ENCODE peak calls at places on chromosomes 13 and 19, in four cellular contexts. One of them, this sample, is unnamed.

GRCh38 chr19:46494115-46494935 is 1.3 kb downstream of the PNMA8B start:
- DNase-seq in HL-60: no peak
- DNase-seq in GM12878: no peak
- DNase-seq in K562: no peak
- DNase-seq in this sample: no peak

GRCh38 chr19:48745208-48745995 is 1.3 kb downstream of the IZUMO1 start:
- DNase-seq in K562: peak; percentile 63
- DNase-seq in GM12878: no peak
- DNase-seq in HL-60: no peak
- DNase-seq in this sample: peak; percentile 57

GRCh38 chr19:31629936-31630335 is 280.7 kb upstream of the TSHZ3 start:
- DNase-seq in HL-60: no peak
- DNase-seq in K562: no peak
- DNase-seq in GM12878: no peak
- DNase-seq in this sample: no peak

GRCh38 chr19:709196-709964 is 645 bp downstream of the PALM start:
- DNase-seq in HL-60: no peak
- DNase-seq in K562: no peak
- DNase-seq in GM12878: no peak
- DNase-seq in this sample: no peak

GRCh38 chr19:29672933-29673336 is 7.7 kb downstream of the PLEKHF1 start:
- DNase-seq in K562: no peak
- DNase-seq in GM12878: peak; percentile 69
- DNase-seq in HL-60: no peak
- DNase-seq in this sample: no peak

GRCh38 chr13:32021785-32022184 is 9.8 kb upstream of the FRY start:
- DNase-seq in K562: no peak
- DNase-seq in HL-60: no peak
- DNase-seq in GM12878: no peak
- DNase-seq in this sample: no peak

GRCh38 chr19:47351545-47351944 is 2.4 kb downstream of the DHX34 start:
- DNase-seq in K562: no peak
- DNase-seq in GM12878: no peak
- DNase-seq in HL-60: no peak
- DNase-seq in this sample: no peak

GRCh38 chr19:15538774-15539173 is 30.4 kb downstream of the CYP4F22 start:
- DNase-seq in GM12878: no peak
- DNase-seq in HL-60: no peak
- DNase-seq in K562: no peak
- DNase-seq in this sample: no peak

GRCh38 chr19:18023596-18024212 is 15.7 kb downstream of the ARRDC2 start:
- DNase-seq in GM12878: no peak
- DNase-seq in K562: peak; percentile 50
- DNase-seq in HL-60: peak; percentile 75
- DNase-seq in this sample: no peak

GRCh38 chr19:15418112-15418587 is 638 bp downstream of the AKAP8L start:
- DNase-seq in HL-60: no peak
- DNase-seq in GM12878: no peak
- DNase-seq in K562: no peak
- DNase-seq in this sample: no peak

GRCh38 chr13:51101636-51102218 is 9.3 kb downstream of the C13orf42 start:
- DNase-seq in K562: no peak
- DNase-seq in HL-60: no peak
- DNase-seq in GM12878: no peak
- DNase-seq in this sample: no peak

GRCh38 chr13:96967248-96967745 is 27.0 kb downstream of the OXGR1 start:
- DNase-seq in K562: peak; percentile 54
- DNase-seq in HL-60: no peak
- DNase-seq in GM12878: no peak
- DNase-seq in this sample: no peak

GRCh38 chr19:11480081-11480926 is 542 bp downstream of the ELAVL3 start:
- DNase-seq in GM12878: no peak
- DNase-seq in K562: peak; percentile 5
- DNase-seq in HL-60: no peak
- DNase-seq in this sample: no peak

GRCh38 chr13:50691176-50691681 is 152.3 kb downstream of the DLEU7 start:
- DNase-seq in HL-60: no peak
- DNase-seq in GM12878: no peak
- DNase-seq in K562: no peak
- DNase-seq in this sample: no peak

GRCh38 chr13:84255226-84255625 is 373.0 kb upstream of the SLITRK1 start:
- DNase-seq in HL-60: no peak
- DNase-seq in GM12878: no peak
- DNase-seq in K562: no peak
- DNase-seq in this sample: no peak

GRCh38 chr19:40806385-40807146 is 7.6 kb downstream of the EGLN2 start:
- DNase-seq in HL-60: no peak
- DNase-seq in GM12878: no peak
- DNase-seq in K562: peak; percentile 76
- DNase-seq in this sample: peak; percentile 90

GRCh38 chr13:27665761-27666160 is 44.1 kb downstream of the POLR1D start:
- DNase-seq in GM12878: no peak
- DNase-seq in K562: no peak
- DNase-seq in HL-60: no peak
- DNase-seq in this sample: no peak

GRCh38 chr19:13016245-13016627 is 21.0 kb downstream of the NFIX start:
- DNase-seq in GM12878: no peak
- DNase-seq in K562: no peak
- DNase-seq in HL-60: no peak
- DNase-seq in this sample: no peak
- TF ChIP-seq POLR2AphosphoS5 in GM12878: no peak
- TF ChIP-seq POLR2AphosphoS5 in K562: no peak
- TF ChIP-seq POLR2AphosphoS5 in HL-60: no peak
- TF ChIP-seq POLR2AphosphoS5 in this sample: no peak

DNA sequence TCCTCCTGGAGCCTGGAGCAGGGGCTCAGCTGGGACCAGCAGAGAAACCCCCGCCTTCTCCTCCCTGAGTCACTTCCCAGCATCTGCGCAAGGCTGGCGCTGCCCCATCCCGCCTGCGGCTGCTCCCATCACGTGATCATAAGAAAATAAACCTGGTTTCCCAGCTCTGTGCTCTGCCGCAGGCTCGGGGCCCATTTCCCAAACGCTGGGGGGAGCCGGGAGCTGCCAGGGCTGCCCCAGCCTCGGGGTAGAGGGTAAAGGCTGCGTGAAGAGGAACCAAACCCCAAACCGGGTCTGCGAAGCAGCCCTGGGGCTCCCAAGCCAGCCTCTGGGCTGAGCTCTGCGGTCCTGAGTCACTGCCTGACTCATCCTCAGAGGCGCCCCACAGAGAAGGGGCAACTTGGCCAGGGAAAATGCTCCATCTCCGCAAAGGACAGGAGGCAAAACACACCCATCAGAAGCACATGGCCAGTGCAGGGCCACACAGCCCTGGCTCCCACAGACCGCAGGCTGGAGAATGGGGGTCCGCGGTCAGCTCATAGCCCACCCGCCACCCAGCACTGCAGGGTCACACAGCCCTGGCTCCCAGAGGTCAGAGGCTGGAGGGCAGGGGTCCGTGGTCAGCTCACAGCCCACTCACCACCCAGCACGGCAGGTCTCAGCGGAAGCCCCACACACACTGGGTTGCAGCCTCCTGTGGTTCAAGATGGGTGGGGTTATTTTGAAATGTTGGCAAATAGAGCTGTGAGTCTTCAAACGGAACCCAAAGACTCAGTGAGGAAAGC is 67.1 kb downstream of the RASA3 start:
- DNase-seq in GM12878: no peak
- DNase-seq in K562: peak; percentile 67
- DNase-seq in HL-60: peak; percentile 95
- DNase-seq in this sample: no peak
- TF ChIP-seq SPI1 in GM12878: no peak
- TF ChIP-seq SPI1 in K562: no peak
- TF ChIP-seq SPI1 in HL-60: peak; percentile 30
- TF ChIP-seq SPI1 in this sample: no peak

GRCh38 chr13:112248406-112248760 is 127.8 kb upstream of the SPACA7 start:
- DNase-seq in K562: no peak
- DNase-seq in GM12878: no peak
- DNase-seq in HL-60: no peak
- DNase-seq in this sample: no peak

GRCh38 chr13:112245179-112245724 is 130.9 kb upstream of the SPACA7 start:
- DNase-seq in HL-60: no peak
- DNase-seq in K562: no peak
- DNase-seq in GM12878: no peak
- DNase-seq in this sample: no peak

GRCh38 chr13:112247471-112248405 is 128.4 kb upstream of the SPACA7 start:
- DNase-seq in HL-60: no peak
- DNase-seq in K562: no peak
- DNase-seq in GM12878: no peak
- DNase-seq in this sample: no peak

GRCh38 chr13:112245959-112246358 is 130.2 kb upstream of the SPACA7 start:
- DNase-seq in GM12878: no peak
- DNase-seq in K562: no peak
- DNase-seq in HL-60: no peak
- DNase-seq in this sample: no peak

DNA sequence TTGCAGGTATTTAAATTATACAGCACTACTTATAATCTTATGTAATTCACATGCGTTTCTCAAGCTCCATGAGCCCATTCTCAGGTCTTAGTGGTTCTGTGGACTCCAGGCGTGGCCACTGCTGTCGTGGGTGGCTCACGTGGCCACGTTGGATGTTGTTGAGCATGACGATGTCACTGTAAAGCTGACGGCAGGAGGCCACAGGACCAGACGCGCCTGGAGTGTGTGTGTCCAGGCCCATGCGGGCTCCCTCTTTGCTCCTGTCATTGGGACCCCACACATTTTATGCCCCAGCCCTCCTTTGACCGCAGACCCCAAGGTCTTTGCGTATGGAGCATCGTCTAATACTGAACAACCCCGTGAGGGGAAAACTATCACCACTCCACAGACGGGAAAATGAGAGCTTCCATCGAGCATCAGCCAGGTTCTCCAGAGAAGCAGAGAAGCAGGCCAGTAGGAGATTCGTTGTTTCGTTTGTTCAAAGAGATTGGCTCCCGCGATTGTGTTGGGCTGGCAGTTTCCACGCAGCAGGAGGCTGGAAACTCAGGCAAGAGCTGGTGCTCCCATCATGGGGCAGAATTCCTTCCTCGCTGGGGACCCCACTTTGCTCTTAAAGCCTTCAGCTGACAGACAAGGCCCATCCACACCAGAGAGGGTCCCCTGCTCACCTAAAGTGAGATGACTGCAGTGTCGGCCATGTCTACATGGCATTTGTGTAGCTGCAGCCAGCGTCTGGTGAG is 129.3 kb upstream of the SPACA7 start:
- DNase-seq in HL-60: no peak
- DNase-seq in K562: no peak
- DNase-seq in GM12878: no peak
- DNase-seq in this sample: no peak
- TF ChIP-seq POLR2AphosphoS5 in HL-60: no peak
- TF ChIP-seq POLR2AphosphoS5 in K562: no peak
- TF ChIP-seq POLR2AphosphoS5 in GM12878: no peak
- TF ChIP-seq POLR2AphosphoS5 in this sample: no peak

GRCh38 chr13:111900390-111901180 is 166.4 kb upstream of the SOX1 start:
- DNase-seq in GM12878: no peak
- DNase-seq in K562: no peak
- DNase-seq in HL-60: no peak
- DNase-seq in this sample: no peak
- TF ChIP-seq SPI1 in GM12878: no peak
- TF ChIP-seq SPI1 in K562: no peak
- TF ChIP-seq SPI1 in HL-60: no peak
- TF ChIP-seq SPI1 in this sample: no peak

This sample was measured in GM12891.